ENCODE peak calls at places on chromosomes 2 and 18, in four cellular contexts. E, I, S and B are unnamed samples.

GRCh38 chr2:113218283-113219091 is 44.7 kb downstream of the PSD4 start:
- DNase-seq in E (peak), I (peak), S (no peak), B (no peak)

GRCh38 chr18:30992231-30992630 is 50.3 kb downstream of the DSC3 start:
- DNase-seq in S (no peak), E (no peak), I (no peak), B (no peak)

GRCh38 chr2:238290079-238290478 is 1.7 kb upstream of the PER2 start:
- DNase-seq in I (no peak), E (peak), S (no peak), B (no peak)

GRCh38 chr2:148458171-148458570 is 186.4 kb upstream of the EPC2 start:
- DNase-seq in S (no peak), I (no peak), E (no peak), B (no peak)

GRCh38 chr2:167832840-167833239 is 414.6 kb downstream of the STK39 start:
- DNase-seq in I (no peak), S (no peak), E (no peak), B (no peak)

GRCh38 chr2:88626171-88627054 is 851 bp downstream of the EIF2AK3 start:
- DNase-seq in I (no peak), E (peak), S (peak), B (peak)

GRCh38 chr2:188628989-188629889 is 337.6 kb downstream of the GULP1 start:
- DNase-seq in S (no peak), I (no peak), E (no peak), B (no peak)

GRCh38 chr2:240803191-240803590 is 16.8 kb downstream of the KIF1A start:
- DNase-seq in I (no peak), E (no peak), S (no peak), B (no peak)

GRCh38 chr2:18440141-18440605 is 120.3 kb downstream of the RDH14 start:
- DNase-seq in E (no peak), I (no peak), S (no peak), B (no peak)

GRCh38 chr2:235004289-235004903 is 52.6 kb downstream of the SH3BP4 start:
- DNase-seq in E (no peak), I (no peak), S (no peak), B (no peak)

GRCh38 chr2:216649573-216649972 is 16.4 kb downstream of the IGFBP2 start:
- DNase-seq in I (no peak), E (no peak), S (no peak), B (no peak)

GRCh38 chr2:109611467-109612095 is 2.2 kb downstream of the SEPTIN10 start:
- DNase-seq in E (no peak), S (no peak), I (no peak), B (no peak)

GRCh38 chr2:240822280-240822847 is 2.3 kb upstream of the KIF1A start:
- DNase-seq in I (no peak), S (no peak), E (no peak), B (no peak)

GRCh38 chr2:12797815-12798214 is 81.1 kb downstream of the TRIB2 start:
- DNase-seq in I (no peak), E (no peak), S (no peak), B (no peak)

GRCh38 chr2:197677483-197677882 is 2.1 kb upstream of the RFTN2 start:
- DNase-seq in I (no peak), E (no peak), S (no peak), B (no peak)

GRCh38 chr2:48482774-48483173 is 47.2 kb upstream of the STON1 start:
- DNase-seq in E (peak), S (no peak), I (peak), B (no peak)

GRCh38 chr2:8821276-8822217 is 15.9 kb downstream of the KIDINS220 start:
- DNase-seq in E (peak), I (peak), S (no peak), B (no peak)

GRCh38 chr2:229179598-229179997 is 91.5 kb downstream of the PID1 start:
- DNase-seq in S (no peak), E (no peak), I (no peak), B (no peak)

GRCh38 chr2:137975280-137976271 is 11.3 kb downstream of the HNMT start:
- DNase-seq in S (no peak), E (no peak), I (no peak), B (no peak)

GRCh38 chr2:12333293-12333692 is 383.4 kb upstream of the TRIB2 start:
- DNase-seq in S (no peak), I (no peak), E (no peak), B (no peak)

GRCh38 chr2:80086831-80087230 is 217.7 kb downstream of the LRRTM1 start:
- DNase-seq in I (no peak), S (no peak), E (no peak), B (no peak)

GRCh38 chr2:64675860-64676259 is 22.1 kb upstream of the SERTAD2 start:
- DNase-seq in I (no peak), E (no peak), S (no peak), B (no peak)

GRCh38 chr2:43086451-43087221 is 139.8 kb downstream of the ZFP36L2 start:
- DNase-seq in S (no peak), E (no peak), I (no peak), B (no peak)

GRCh38 chr2:82591718-82592117 is 1867.4 kb downstream of the SUCLG1 start:
- DNase-seq in S (no peak), E (no peak), I (no peak), B (no peak)

GRCh38 chr18:50009772-50010171 is 185.2 kb downstream of the MYO5B start:
- DNase-seq in I (no peak), E (peak), S (peak), B (peak)

GRCh38 chr18:13217971-13218375 is 587 bp upstream of the LDLRAD4 start:
- DNase-seq in S (no peak), I (no peak), E (peak), B (no peak)

GRCh38 chr2:181999255-181999654 is 13.6 kb downstream of the PPP1R1C start:
- DNase-seq in S (no peak), I (no peak), E (no peak), B (no peak)

GRCh38 chr2:134461511-134461910 is 207.6 kb downstream of the MGAT5 start:
- DNase-seq in S (no peak), I (no peak), E (no peak), B (no peak)

GRCh38 chr2:165697727-165698620 is 96.1 kb downstream of the GALNT3 start:
- DNase-seq in S (no peak), E (no peak), I (no peak), B (no peak)

GRCh38 chr18:22093731-22094374 is 75.5 kb upstream of the GATA6 start:
- DNase-seq in S (no peak), I (no peak), E (no peak), B (no peak)

GRCh38 chr2:126655066-126655465 is 892 bp upstream of the GYPC start:
- DNase-seq in E (no peak), I (no peak), S (no peak), B (no peak)

GRCh38 chr2:120579916-120580685 is 155.6 kb upstream of the GLI2 start:
- DNase-seq in S (no peak), I (no peak), E (no peak), B (no peak)

GRCh38 chr2:64052468-64053241 is 33.4 kb upstream of the VPS54 start:
- DNase-seq in E (no peak), I (peak), S (no peak), B (no peak)